ENCODE peak calls at places on chromosomes 4 and X, in five cellular contexts. D is GM23338, N is heart right ventricle, J is NT2/D1, G is mammary epithelial cell. Y is an unnamed sample.

GRCh38 chr4:92101609-92102231 is 202.0 kb upstream of the GRID2 start:
- DNase-seq in D (no peak), N (no peak), J (no peak), G (peak; percentile 27), Y (no peak)

GRCh38 chr4:14984452-14984851 is 17.8 kb upstream of the CPEB2 start:
- DNase-seq in D (no peak), N (no peak), J (no peak), G (no peak), Y (no peak)

GRCh38 chrX:74465424-74465823 is 44.1 kb downstream of the SLC16A2 start:
- DNase-seq in D (no peak), N (no peak), J (no peak), G (no peak), Y (no peak)

GRCh38 chr4:68434277-68434676 is 13.0 kb upstream of the TMPRSS11E start:
- DNase-seq in D (no peak), N (no peak), J (no peak), G (no peak), Y (no peak)

GRCh38 chr4:3388461-3389185 is 53.1 kb upstream of the HGFAC start:
- DNase-seq in D (no peak), N (peak; percentile 16), J (no peak), G (peak; percentile 84), Y (peak; percentile 82)

GRCh38 chr4:159515314-159516025 is 412.6 kb downstream of the RAPGEF2 start:
- DNase-seq in D (no peak), N (no peak), J (no peak), G (no peak), Y (no peak)

GRCh38 chr4:176011523-176011922 is 54.1 kb upstream of the WDR17 start:
- DNase-seq in D (no peak), N (no peak), J (no peak), G (peak; percentile 14), Y (no peak)

GRCh38 chr4:7411491-7411890 is 23.2 kb downstream of the PSAPL1 start:
- DNase-seq in D (no peak), N (no peak), J (no peak), G (no peak), Y (no peak)

GRCh38 chrX:129600981-129601424 is 53.8 kb downstream of the APLN start:
- DNase-seq in D (peak; percentile 60), N (no peak), J (no peak), G (peak; percentile 30), Y (peak; percentile 64)

GRCh38 chr4:115076691-115077090 is 36.7 kb downstream of the NDST4 start:
- DNase-seq in D (no peak), N (no peak), J (no peak), G (no peak), Y (no peak)

GRCh38 chrX:119145241-119145653 is 17.6 kb upstream of the KIAA1210 start:
- DNase-seq in D (peak; percentile 48), N (no peak), J (peak; percentile 2), G (peak; percentile 4), Y (peak; percentile 36)

GRCh38 chr4:184310171-184310567 is 92.5 kb upstream of the ENPP6 start:
- DNase-seq in D (peak; percentile 50), N (peak; percentile 19), J (no peak), G (no peak), Y (peak; percentile 75)

GRCh38 chrX:8504451-8504850 is 39.8 kb downstream of the VCX3B start:
- DNase-seq in D (no peak), N (no peak), J (no peak), G (peak; percentile 77), Y (no peak)

GRCh38 chr4:48331577-48332340 is 9.6 kb upstream of the SLAIN2 start:
- DNase-seq in D (no peak), N (no peak), J (no peak), G (peak; percentile 87), Y (no peak)

GRCh38 chr4:76697129-76697803 is 200.7 kb downstream of the SOWAHB start:
- DNase-seq in D (peak; percentile 64), N (no peak), J (no peak), G (no peak), Y (no peak)

GRCh38 chrX:128543114-128543513 is 490.9 kb upstream of the ACTRT1 start:
- DNase-seq in D (no peak), N (no peak), J (no peak), G (no peak), Y (no peak)

GRCh38 chr4:128553665-128554515 is 255.6 kb upstream of the JADE1 start:
- DNase-seq in D (no peak), N (no peak), J (no peak), G (no peak), Y (no peak)

GRCh38 chrX:54479471-54480122 is 16.4 kb downstream of the FGD1 start:
- DNase-seq in D (peak; percentile 77), N (no peak), J (peak; percentile 65), G (no peak), Y (peak; percentile 70)

GRCh38 chrX:136797787-136798186 is 17.1 kb upstream of the ARHGEF6 start:
- DNase-seq in D (peak; percentile 9), N (no peak), J (no peak), G (no peak), Y (no peak)

GRCh38 chr4:7291372-7292135 is 99.2 kb downstream of the SORCS2 start:
- DNase-seq in D (no peak), N (peak; percentile 74), J (no peak), G (no peak), Y (no peak)

GRCh38 chr4:73019462-73020047 is 50.0 kb downstream of the COX18 start:
- DNase-seq in D (peak; percentile 78), N (no peak), J (peak; percentile 20), G (peak; percentile 19), Y (peak; percentile 44)

GRCh38 chrX:149630681-149631292 is 805 bp downstream of the TMEM185A start:
- DNase-seq in D (no peak), N (no peak), J (no peak), G (peak; percentile 18), Y (no peak)

GRCh38 chrX:20857746-20858145 is 516.5 kb upstream of the CNKSR2 start:
- DNase-seq in D (no peak), N (no peak), J (peak; percentile 71), G (peak; percentile 43), Y (peak; percentile 26)

GRCh38 chr4:87391783-87392054 is 731 bp upstream of the HSD17B11 start:
- DNase-seq in D (no peak), N (no peak), J (no peak), G (no peak), Y (no peak)

GRCh38 chr4:73917081-73917501 is 47.9 kb downstream of the CXCL1 start:
- DNase-seq in D (no peak), N (no peak), J (no peak), G (peak; percentile 95), Y (no peak)

GRCh38 chr4:122882830-122883229 is 39.6 kb downstream of the NUDT6 start:
- DNase-seq in D (no peak), N (no peak), J (no peak), G (no peak), Y (no peak)

GRCh38 chr4:15653864-15654391 is 1.2 kb downstream of the FBXL5 start:
- DNase-seq in D (peak; percentile 50), N (no peak), J (no peak), G (peak; percentile 66), Y (peak; percentile 16)

GRCh38 chr4:144645621-144646522 is at the start of gene HHIP:
- DNase-seq in D (peak; percentile 72), N (peak; percentile 28), J (no peak), G (peak; percentile 16), Y (peak; percentile 83)
- H3K4me3 ChIP-seq in D (peak within 1 kb of the TSS; percentile 58), N (peak within 1 kb of the TSS; percentile 52), J (peak within 1 kb of the TSS; percentile 54), G (peak within 1 kb of the TSS; percentile 56), Y (peak within 1 kb of the TSS; percentile 44)

GRCh38 chrX:22246620-22247019 is 26.1 kb upstream of the CBLL2 start:
- DNase-seq in D (no peak), N (no peak), J (no peak), G (peak; percentile 90), Y (no peak)
- H3K27me3 ChIP-seq in D (no peaks in the 10 kb centered on the region), N (no peaks in the 10 kb centered on the region), J (no peaks in the 10 kb centered on the region), G (no peaks in the 10 kb centered on the region), Y (no peaks in the 10 kb centered on the region)

GRCh38 chrX:39475372-39475771 is 622.4 kb downstream of the BCOR start:
- DNase-seq in D (no peak), N (no peak), J (no peak), G (no peak), Y (no peak)
- H3K36me3 ChIP-seq in D (no peaks in the 10 kb centered on the region), N (no peaks in the 10 kb centered on the region), J (no peaks in the 10 kb centered on the region), G (no peaks in the 10 kb centered on the region), Y (no peaks in the 10 kb centered on the region)

GRCh38 chr4:112510468-112511293 is 5.3 kb downstream of the NEUROG2 start:
- DNase-seq in D (peak; percentile 68), N (no peak), J (no peak), G (no peak), Y (peak; percentile 77)

GRCh38 chr4:112510191-112510467 is 5.9 kb downstream of the NEUROG2 start:
- DNase-seq in D (no peak), N (no peak), J (no peak), G (no peak), Y (no peak)

GRCh38 chr4:112511294-112512118 is 4.5 kb downstream of the NEUROG2 start:
- DNase-seq in D (peak; percentile 70), N (no peak), J (no peak), G (no peak), Y (peak; percentile 46)

GRCh38 chr4:112514079-112514448 is 1.9 kb downstream of the NEUROG2 start:
- DNase-seq in D (peak; percentile 79), N (no peak), J (no peak), G (no peak), Y (peak; percentile 69)

DNA sequence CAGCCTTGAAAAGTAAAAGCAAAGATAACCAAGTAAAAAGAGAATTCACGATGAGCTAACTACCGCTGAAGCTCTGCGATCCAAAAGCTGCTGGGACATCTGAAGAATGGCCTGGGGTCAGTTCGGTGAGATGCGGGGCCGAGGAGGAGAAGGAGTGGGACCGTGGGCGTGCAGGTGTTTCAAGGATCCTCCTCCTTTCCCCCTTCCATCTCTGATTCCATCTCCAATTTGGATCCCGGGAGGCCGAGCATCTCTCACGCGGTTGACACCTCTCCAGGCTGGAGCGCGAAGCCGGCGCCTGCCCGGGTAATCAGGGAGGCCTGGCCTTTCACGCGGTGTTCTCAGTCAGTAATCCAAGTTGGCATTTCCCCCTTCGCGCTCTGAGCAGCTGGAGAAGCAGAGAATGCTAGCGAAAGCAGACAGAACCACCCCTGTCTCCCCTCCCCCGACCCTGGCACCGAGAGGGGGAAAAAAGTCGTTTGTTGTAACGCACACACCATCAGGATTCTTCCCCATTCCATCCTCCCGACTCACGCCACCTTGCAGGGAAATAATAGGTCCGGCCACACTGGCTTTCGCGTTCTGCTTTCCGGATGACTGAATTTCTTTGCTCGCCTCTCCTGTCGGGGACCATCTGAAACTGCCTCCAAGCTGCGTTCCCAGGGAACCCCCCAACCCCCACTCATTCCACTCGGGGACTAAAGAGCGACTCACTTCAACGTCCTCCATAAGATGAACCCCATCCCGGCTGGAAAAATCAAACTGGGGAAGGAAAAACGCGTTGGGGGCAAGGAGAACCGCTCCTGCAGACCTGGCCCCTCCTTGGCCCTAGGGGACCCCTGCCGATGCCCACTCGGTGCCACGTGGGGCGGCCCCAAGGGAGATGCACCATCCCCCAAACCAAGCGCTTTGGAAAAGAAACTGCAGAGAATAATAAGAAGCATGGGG is 6.5 kb downstream of the NEUROG2 start:
- DNase-seq in D (peak; percentile 59), N (no peak), J (no peak), G (no peak), Y (peak; percentile 60)
- H3K4me3 ChIP-seq in D (peak overlapping the region; percentile 55), N (no peak overlapping the region), J (no peak overlapping the region), G (peak overlapping the region; percentile 9), Y (no peak overlapping the region)

GRCh38 chrX:131072871-131073571 is 14.9 kb downstream of the ARHGAP36 start:
- DNase-seq in D (peak; percentile 49), N (no peak), J (no peak), G (no peak), Y (peak; percentile 80)
- H3K27me3 ChIP-seq in D (peaks cover 93% of the 10 kb centered on the region), N (no peaks in the 10 kb centered on the region), J (peaks cover 25% of the 10 kb centered on the region), G (peaks cover 4% of the 10 kb centered on the region), Y (peaks cover 91% of the 10 kb centered on the region)

Y was measured in H7.